ENCODE peak calls at places on chromosomes 6 and 20, in eight cellular contexts. One of them, this sample, is unnamed.

GRCh38 chr6:20655317-20655716 is 121.1 kb downstream of the CDKAL1 start:
- DNase-seq in fibroblast of pulmonary artery: no peak
- DNase-seq in stimulated activated CD4-positive, alpha-beta T cell treated with anti-CD3 and anti-CD28 coated beads, Interleukin-2, amount 100 ng/mL, for 48 hours: no peak
- DNase-seq in transverse colon: no peak
- DNase-seq in iPS-NIHi11: no peak
- DNase-seq in SK-MEL-5: no peak
- DNase-seq in progenitor cell of endocrine pancreas: no peak
- DNase-seq in MV-4-11: no peak
- DNase-seq in this sample: no peak

GRCh38 chr6:159036673-159037072 is 8.1 kb downstream of the TAGAP start:
- DNase-seq in stimulated activated CD4-positive, alpha-beta T cell treated with anti-CD3 and anti-CD28 coated beads, Interleukin-2, amount 100 ng/mL, for 48 hours: no peak
- DNase-seq in SK-MEL-5: no peak
- DNase-seq in iPS-NIHi11: no peak
- DNase-seq in progenitor cell of endocrine pancreas: no peak
- DNase-seq in transverse colon: no peak
- DNase-seq in fibroblast of pulmonary artery: no peak
- DNase-seq in MV-4-11: no peak
- DNase-seq in this sample: peak

GRCh38 chr6:13273931-13274706 is 54.2 kb downstream of the TBC1D7 start:
- DNase-seq in SK-MEL-5: no peak
- DNase-seq in progenitor cell of endocrine pancreas: no peak
- DNase-seq in stimulated activated CD4-positive, alpha-beta T cell treated with anti-CD3 and anti-CD28 coated beads, Interleukin-2, amount 100 ng/mL, for 48 hours: peak
- DNase-seq in transverse colon: peak
- DNase-seq in MV-4-11: peak
- DNase-seq in fibroblast of pulmonary artery: no peak
- DNase-seq in iPS-NIHi11: no peak
- DNase-seq in this sample: peak

GRCh38 chr6:32439708-32440214 is at the start of gene HLA-DRA:
- DNase-seq in progenitor cell of endocrine pancreas: no peak
- DNase-seq in SK-MEL-5: peak
- DNase-seq in iPS-NIHi11: peak
- DNase-seq in transverse colon: no peak
- DNase-seq in stimulated activated CD4-positive, alpha-beta T cell treated with anti-CD3 and anti-CD28 coated beads, Interleukin-2, amount 100 ng/mL, for 48 hours: peak
- DNase-seq in fibroblast of pulmonary artery: peak
- DNase-seq in MV-4-11: peak
- DNase-seq in this sample: peak

GRCh38 chr6:107304421-107305025 is 154.8 kb downstream of the PDSS2 start:
- DNase-seq in progenitor cell of endocrine pancreas: no peak
- DNase-seq in fibroblast of pulmonary artery: no peak
- DNase-seq in transverse colon: no peak
- DNase-seq in SK-MEL-5: no peak
- DNase-seq in MV-4-11: no peak
- DNase-seq in iPS-NIHi11: no peak
- DNase-seq in stimulated activated CD4-positive, alpha-beta T cell treated with anti-CD3 and anti-CD28 coated beads, Interleukin-2, amount 100 ng/mL, for 48 hours: peak
- DNase-seq in this sample: no peak

GRCh38 chr20:61603715-61604114 is 351.7 kb downstream of the CDH4 start:
- DNase-seq in MV-4-11: no peak
- DNase-seq in progenitor cell of endocrine pancreas: no peak
- DNase-seq in SK-MEL-5: no peak
- DNase-seq in fibroblast of pulmonary artery: no peak
- DNase-seq in transverse colon: no peak
- DNase-seq in stimulated activated CD4-positive, alpha-beta T cell treated with anti-CD3 and anti-CD28 coated beads, Interleukin-2, amount 100 ng/mL, for 48 hours: no peak
- DNase-seq in iPS-NIHi11: no peak
- DNase-seq in this sample: no peak

GRCh38 chr20:49132995-49133451 is 55.1 kb downstream of the STAU1 start:
- DNase-seq in fibroblast of pulmonary artery: peak
- DNase-seq in transverse colon: no peak
- DNase-seq in MV-4-11: peak
- DNase-seq in progenitor cell of endocrine pancreas: no peak
- DNase-seq in iPS-NIHi11: peak
- DNase-seq in stimulated activated CD4-positive, alpha-beta T cell treated with anti-CD3 and anti-CD28 coated beads, Interleukin-2, amount 100 ng/mL, for 48 hours: no peak
- DNase-seq in SK-MEL-5: peak
- DNase-seq in this sample: no peak

GRCh38 chr6:148304976-148305375 is 37.7 kb upstream of the SASH1 start:
- DNase-seq in progenitor cell of endocrine pancreas: no peak
- DNase-seq in transverse colon: no peak
- DNase-seq in SK-MEL-5: peak
- DNase-seq in iPS-NIHi11: no peak
- DNase-seq in stimulated activated CD4-positive, alpha-beta T cell treated with anti-CD3 and anti-CD28 coated beads, Interleukin-2, amount 100 ng/mL, for 48 hours: no peak
- DNase-seq in fibroblast of pulmonary artery: peak
- DNase-seq in MV-4-11: no peak
- DNase-seq in this sample: no peak

GRCh38 chr20:62357681-62358080 is 9.4 kb downstream of the LAMA5 start:
- DNase-seq in stimulated activated CD4-positive, alpha-beta T cell treated with anti-CD3 and anti-CD28 coated beads, Interleukin-2, amount 100 ng/mL, for 48 hours: no peak
- DNase-seq in fibroblast of pulmonary artery: no peak
- DNase-seq in progenitor cell of endocrine pancreas: no peak
- DNase-seq in SK-MEL-5: no peak
- DNase-seq in iPS-NIHi11: no peak
- DNase-seq in transverse colon: no peak
- DNase-seq in MV-4-11: no peak
- DNase-seq in this sample: no peak

GRCh38 chr6:138765896-138766487 is 7.6 kb upstream of the CCDC28A start:
- DNase-seq in progenitor cell of endocrine pancreas: no peak
- DNase-seq in MV-4-11: peak
- DNase-seq in SK-MEL-5: peak
- DNase-seq in transverse colon: no peak
- DNase-seq in iPS-NIHi11: peak
- DNase-seq in stimulated activated CD4-positive, alpha-beta T cell treated with anti-CD3 and anti-CD28 coated beads, Interleukin-2, amount 100 ng/mL, for 48 hours: no peak
- DNase-seq in fibroblast of pulmonary artery: peak
- DNase-seq in this sample: no peak

GRCh38 chr20:57407541-57407956 is 16.4 kb downstream of the RBM38 start:
- DNase-seq in fibroblast of pulmonary artery: no peak
- DNase-seq in transverse colon: no peak
- DNase-seq in SK-MEL-5: no peak
- DNase-seq in stimulated activated CD4-positive, alpha-beta T cell treated with anti-CD3 and anti-CD28 coated beads, Interleukin-2, amount 100 ng/mL, for 48 hours: no peak
- DNase-seq in iPS-NIHi11: no peak
- DNase-seq in MV-4-11: no peak
- DNase-seq in progenitor cell of endocrine pancreas: no peak
- DNase-seq in this sample: no peak

GRCh38 chr6:46719099-46719498 is 16.1 kb downstream of the PLA2G7 start:
- DNase-seq in progenitor cell of endocrine pancreas: no peak
- DNase-seq in transverse colon: no peak
- DNase-seq in MV-4-11: no peak
- DNase-seq in iPS-NIHi11: no peak
- DNase-seq in stimulated activated CD4-positive, alpha-beta T cell treated with anti-CD3 and anti-CD28 coated beads, Interleukin-2, amount 100 ng/mL, for 48 hours: no peak
- DNase-seq in fibroblast of pulmonary artery: peak
- DNase-seq in SK-MEL-5: no peak
- DNase-seq in this sample: no peak

GRCh38 chr6:79868098-79868722 is 79.1 kb downstream of the ELOVL4 start:
- DNase-seq in SK-MEL-5: peak
- DNase-seq in progenitor cell of endocrine pancreas: peak
- DNase-seq in stimulated activated CD4-positive, alpha-beta T cell treated with anti-CD3 and anti-CD28 coated beads, Interleukin-2, amount 100 ng/mL, for 48 hours: peak
- DNase-seq in transverse colon: no peak
- DNase-seq in MV-4-11: peak
- DNase-seq in fibroblast of pulmonary artery: peak
- DNase-seq in iPS-NIHi11: peak
- DNase-seq in this sample: peak

GRCh38 chr20:19817017-19817416 is 59.0 kb downstream of the RIN2 start:
- DNase-seq in MV-4-11: no peak
- DNase-seq in iPS-NIHi11: no peak
- DNase-seq in fibroblast of pulmonary artery: peak
- DNase-seq in SK-MEL-5: no peak
- DNase-seq in transverse colon: no peak
- DNase-seq in stimulated activated CD4-positive, alpha-beta T cell treated with anti-CD3 and anti-CD28 coated beads, Interleukin-2, amount 100 ng/mL, for 48 hours: no peak
- DNase-seq in progenitor cell of endocrine pancreas: no peak
- DNase-seq in this sample: no peak

GRCh38 chr20:20606046-20606445 is 106.4 kb downstream of the RALGAPA2 start:
- DNase-seq in MV-4-11: no peak
- DNase-seq in stimulated activated CD4-positive, alpha-beta T cell treated with anti-CD3 and anti-CD28 coated beads, Interleukin-2, amount 100 ng/mL, for 48 hours: no peak
- DNase-seq in progenitor cell of endocrine pancreas: no peak
- DNase-seq in SK-MEL-5: no peak
- DNase-seq in transverse colon: no peak
- DNase-seq in iPS-NIHi11: no peak
- DNase-seq in fibroblast of pulmonary artery: no peak
- DNase-seq in this sample: no peak

GRCh38 chr6:76682842-76683241 is 610.4 kb upstream of the IMPG1 start:
- DNase-seq in MV-4-11: no peak
- DNase-seq in iPS-NIHi11: no peak
- DNase-seq in progenitor cell of endocrine pancreas: no peak
- DNase-seq in transverse colon: no peak
- DNase-seq in stimulated activated CD4-positive, alpha-beta T cell treated with anti-CD3 and anti-CD28 coated beads, Interleukin-2, amount 100 ng/mL, for 48 hours: no peak
- DNase-seq in fibroblast of pulmonary artery: peak
- DNase-seq in SK-MEL-5: peak
- DNase-seq in this sample: no peak

GRCh38 chr20:23078351-23078993 is 7.7 kb downstream of the CD93 start:
- DNase-seq in fibroblast of pulmonary artery: peak
- DNase-seq in MV-4-11: peak
- DNase-seq in iPS-NIHi11: no peak
- DNase-seq in progenitor cell of endocrine pancreas: no peak
- DNase-seq in stimulated activated CD4-positive, alpha-beta T cell treated with anti-CD3 and anti-CD28 coated beads, Interleukin-2, amount 100 ng/mL, for 48 hours: no peak
- DNase-seq in transverse colon: no peak
- DNase-seq in SK-MEL-5: no peak
- DNase-seq in this sample: no peak

GRCh38 chr6:147033267-147033666 is 170.9 kb upstream of the STXBP5 start:
- DNase-seq in progenitor cell of endocrine pancreas: no peak
- DNase-seq in SK-MEL-5: no peak
- DNase-seq in fibroblast of pulmonary artery: no peak
- DNase-seq in iPS-NIHi11: peak
- DNase-seq in MV-4-11: no peak
- DNase-seq in stimulated activated CD4-positive, alpha-beta T cell treated with anti-CD3 and anti-CD28 coated beads, Interleukin-2, amount 100 ng/mL, for 48 hours: no peak
- DNase-seq in transverse colon: no peak
- DNase-seq in this sample: no peak

GRCh38 chr20:31860431-31861345 is 9.6 kb downstream of the DUSP15 start:
- DNase-seq in stimulated activated CD4-positive, alpha-beta T cell treated with anti-CD3 and anti-CD28 coated beads, Interleukin-2, amount 100 ng/mL, for 48 hours: no peak
- DNase-seq in MV-4-11: no peak
- DNase-seq in iPS-NIHi11: peak
- DNase-seq in transverse colon: peak
- DNase-seq in progenitor cell of endocrine pancreas: no peak
- DNase-seq in SK-MEL-5: peak
- DNase-seq in fibroblast of pulmonary artery: peak
- DNase-seq in this sample: no peak

GRCh38 chr6:156590482-156590881 is 186.7 kb upstream of the ARID1B start:
- DNase-seq in stimulated activated CD4-positive, alpha-beta T cell treated with anti-CD3 and anti-CD28 coated beads, Interleukin-2, amount 100 ng/mL, for 48 hours: no peak
- DNase-seq in MV-4-11: no peak
- DNase-seq in iPS-NIHi11: no peak
- DNase-seq in progenitor cell of endocrine pancreas: no peak
- DNase-seq in transverse colon: no peak
- DNase-seq in SK-MEL-5: no peak
- DNase-seq in fibroblast of pulmonary artery: no peak
- DNase-seq in this sample: no peak

GRCh38 chr6:38603966-38604365 is 35.8 kb downstream of the BTBD9 start:
- DNase-seq in transverse colon: no peak
- DNase-seq in fibroblast of pulmonary artery: peak
- DNase-seq in progenitor cell of endocrine pancreas: no peak
- DNase-seq in MV-4-11: no peak
- DNase-seq in SK-MEL-5: peak
- DNase-seq in iPS-NIHi11: no peak
- DNase-seq in stimulated activated CD4-positive, alpha-beta T cell treated with anti-CD3 and anti-CD28 coated beads, Interleukin-2, amount 100 ng/mL, for 48 hours: no peak
- DNase-seq in this sample: no peak

GRCh38 chr6:226516-227073 is 65.7 kb upstream of the DUSP22 start:
- DNase-seq in progenitor cell of endocrine pancreas: no peak
- DNase-seq in transverse colon: no peak
- DNase-seq in fibroblast of pulmonary artery: no peak
- DNase-seq in MV-4-11: no peak
- DNase-seq in iPS-NIHi11: no peak
- DNase-seq in stimulated activated CD4-positive, alpha-beta T cell treated with anti-CD3 and anti-CD28 coated beads, Interleukin-2, amount 100 ng/mL, for 48 hours: no peak
- DNase-seq in SK-MEL-5: no peak
- DNase-seq in this sample: no peak

GRCh38 chr20:61868006-61868405 is 197.7 kb downstream of the TAF4 start:
- DNase-seq in fibroblast of pulmonary artery: no peak
- DNase-seq in SK-MEL-5: no peak
- DNase-seq in MV-4-11: no peak
- DNase-seq in progenitor cell of endocrine pancreas: no peak
- DNase-seq in stimulated activated CD4-positive, alpha-beta T cell treated with anti-CD3 and anti-CD28 coated beads, Interleukin-2, amount 100 ng/mL, for 48 hours: no peak
- DNase-seq in iPS-NIHi11: no peak
- DNase-seq in transverse colon: no peak
- DNase-seq in this sample: no peak

GRCh38 chr6:19327684-19328083 is 509.5 kb upstream of the ID4 start:
- DNase-seq in fibroblast of pulmonary artery: no peak
- DNase-seq in SK-MEL-5: no peak
- DNase-seq in MV-4-11: no peak
- DNase-seq in progenitor cell of endocrine pancreas: no peak
- DNase-seq in transverse colon: no peak
- DNase-seq in iPS-NIHi11: no peak
- DNase-seq in stimulated activated CD4-positive, alpha-beta T cell treated with anti-CD3 and anti-CD28 coated beads, Interleukin-2, amount 100 ng/mL, for 48 hours: no peak
- DNase-seq in this sample: no peak

GRCh38 chr6:145086197-145086596 is 649.1 kb downstream of the EPM2A start:
- DNase-seq in MV-4-11: peak
- DNase-seq in SK-MEL-5: peak
- DNase-seq in fibroblast of pulmonary artery: peak
- DNase-seq in progenitor cell of endocrine pancreas: no peak
- DNase-seq in iPS-NIHi11: peak
- DNase-seq in transverse colon: no peak
- DNase-seq in stimulated activated CD4-positive, alpha-beta T cell treated with anti-CD3 and anti-CD28 coated beads, Interleukin-2, amount 100 ng/mL, for 48 hours: no peak
- DNase-seq in this sample: no peak

GRCh38 chr6:144885817-144886216 is 600.7 kb downstream of the UTRN start:
- DNase-seq in stimulated activated CD4-positive, alpha-beta T cell treated with anti-CD3 and anti-CD28 coated beads, Interleukin-2, amount 100 ng/mL, for 48 hours: no peak
- DNase-seq in fibroblast of pulmonary artery: no peak
- DNase-seq in progenitor cell of endocrine pancreas: no peak
- DNase-seq in iPS-NIHi11: no peak
- DNase-seq in MV-4-11: peak
- DNase-seq in transverse colon: no peak
- DNase-seq in SK-MEL-5: no peak
- DNase-seq in this sample: no peak